ENCODE peak calls at places on chromosomes 11 and 22, in six cellular contexts. One of them, this sample, is unnamed.

GRCh38 chr11:35622070-35622469 is 3.8 kb downstream of the FJX1 start:
- DNase-seq in transverse colon: no peak
- DNase-seq in K562: no peak
- DNase-seq in prostate gland: peak; percentile 53
- DNase-seq in spleen: no peak
- DNase-seq in stomach: no peak
- DNase-seq in this sample: peak; percentile 50

GRCh38 chr22:40939202-40939601 is 12.0 kb upstream of the RBX1 start:
- DNase-seq in stomach: no peak
- DNase-seq in K562: no peak
- DNase-seq in spleen: no peak
- DNase-seq in transverse colon: no peak
- DNase-seq in prostate gland: no peak
- DNase-seq in this sample: no peak

GRCh38 chr22:49599691-49600451 is 227.8 kb downstream of the BRD1 start:
- DNase-seq in K562: no peak
- DNase-seq in stomach: no peak
- DNase-seq in prostate gland: no peak
- DNase-seq in spleen: peak; percentile 64
- DNase-seq in transverse colon: no peak
- DNase-seq in this sample: no peak

GRCh38 chr22:49753961-49754673 is 73.6 kb downstream of the BRD1 start:
- DNase-seq in stomach: no peak
- DNase-seq in prostate gland: no peak
- DNase-seq in K562: no peak
- DNase-seq in transverse colon: no peak
- DNase-seq in spleen: no peak
- DNase-seq in this sample: no peak

GRCh38 chr11:45332486-45332934 is 46.4 kb upstream of the SYT13 start:
- DNase-seq in prostate gland: no peak
- DNase-seq in K562: peak; percentile 77
- DNase-seq in spleen: no peak
- DNase-seq in transverse colon: peak; percentile 42
- DNase-seq in stomach: peak; percentile 45
- DNase-seq in this sample: peak; percentile 58

GRCh38 chr11:1151366-1152315 is 6.1 kb upstream of the MUC5AC start:
- DNase-seq in stomach: no peak
- DNase-seq in K562: no peak
- DNase-seq in prostate gland: no peak
- DNase-seq in transverse colon: peak; percentile 6
- DNase-seq in spleen: peak; percentile 64
- DNase-seq in this sample: no peak

GRCh38 chr11:33001281-33001680 is 14.4 kb upstream of the DEPDC7 start:
- DNase-seq in transverse colon: no peak
- DNase-seq in spleen: no peak
- DNase-seq in prostate gland: no peak
- DNase-seq in stomach: no peak
- DNase-seq in K562: no peak
- DNase-seq in this sample: no peak

GRCh38 chr11:126212089-126212660 is 593 bp downstream of the FAM118B start:
- DNase-seq in prostate gland: no peak
- DNase-seq in K562: no peak
- DNase-seq in stomach: no peak
- DNase-seq in transverse colon: no peak
- DNase-seq in spleen: no peak
- DNase-seq in this sample: no peak

GRCh38 chr11:119551726-119552510 is 128.9 kb upstream of the THY1 start:
- DNase-seq in K562: no peak
- DNase-seq in transverse colon: no peak
- DNase-seq in stomach: no peak
- DNase-seq in spleen: no peak
- DNase-seq in prostate gland: no peak
- DNase-seq in this sample: peak; percentile 12

GRCh38 chr11:4991066-4991465 is 3.6 kb upstream of the OR51L1 start:
- DNase-seq in spleen: no peak
- DNase-seq in K562: peak; percentile 10
- DNase-seq in transverse colon: no peak
- DNase-seq in prostate gland: no peak
- DNase-seq in stomach: no peak
- DNase-seq in this sample: no peak

GRCh38 chr22:44341431-44342346 is 28.9 kb upstream of the SHISAL1 start:
- DNase-seq in K562: no peak
- DNase-seq in stomach: peak; percentile 79
- DNase-seq in transverse colon: peak; percentile 16
- DNase-seq in spleen: no peak
- DNase-seq in prostate gland: peak; percentile 26
- DNase-seq in this sample: no peak

GRCh38 chr22:37681001-37681424 is 5.1 kb upstream of the NOL12 start:
- DNase-seq in spleen: no peak
- DNase-seq in stomach: no peak
- DNase-seq in K562: no peak
- DNase-seq in prostate gland: no peak
- DNase-seq in transverse colon: no peak
- DNase-seq in this sample: no peak

GRCh38 chr22:20788627-20789344 is 14.9 kb downstream of the SERPIND1 start:
- DNase-seq in spleen: no peak
- DNase-seq in K562: no peak
- DNase-seq in stomach: no peak
- DNase-seq in transverse colon: no peak
- DNase-seq in prostate gland: no peak
- DNase-seq in this sample: no peak

GRCh38 chr11:111748035-111748804 is 18.0 kb downstream of the PPP2R1B start:
- DNase-seq in prostate gland: no peak
- DNase-seq in spleen: no peak
- DNase-seq in transverse colon: no peak
- DNase-seq in stomach: no peak
- DNase-seq in K562: no peak
- DNase-seq in this sample: no peak

GRCh38 chr11:133234883-133235282 is 297.4 kb downstream of the OPCML start:
- DNase-seq in stomach: no peak
- DNase-seq in spleen: no peak
- DNase-seq in prostate gland: no peak
- DNase-seq in K562: no peak
- DNase-seq in transverse colon: no peak
- DNase-seq in this sample: no peak

GRCh38 chr22:31241200-31241599 is 29.1 kb downstream of the LIMK2 start:
- DNase-seq in K562: peak; percentile 25
- DNase-seq in transverse colon: no peak
- DNase-seq in stomach: no peak
- DNase-seq in spleen: no peak
- DNase-seq in prostate gland: no peak
- DNase-seq in this sample: peak; percentile 36

GRCh38 chr11:37630866-37631265 is 1032.8 kb upstream of the RAG2 start:
- DNase-seq in spleen: no peak
- DNase-seq in K562: no peak
- DNase-seq in stomach: no peak
- DNase-seq in transverse colon: no peak
- DNase-seq in prostate gland: no peak
- DNase-seq in this sample: no peak

GRCh38 chr11:118057424-118058145 is 19.3 kb upstream of the TMPRSS4 start:
- DNase-seq in prostate gland: no peak
- DNase-seq in stomach: no peak
- DNase-seq in K562: no peak
- DNase-seq in transverse colon: peak; percentile 5
- DNase-seq in spleen: no peak
- DNase-seq in this sample: no peak

GRCh38 chr11:108538022-108538424 is 39.8 kb upstream of the POGLUT3 start:
- DNase-seq in prostate gland: peak; percentile 49
- DNase-seq in stomach: peak; percentile 63
- DNase-seq in transverse colon: peak; percentile 66
- DNase-seq in K562: no peak
- DNase-seq in spleen: no peak
- DNase-seq in this sample: no peak

GRCh38 chr11:59754494-59754858 is 700 bp upstream of the STX3 start:
- DNase-seq in stomach: no peak
- DNase-seq in K562: no peak
- DNase-seq in transverse colon: peak; percentile 46
- DNase-seq in spleen: peak; percentile 85
- DNase-seq in prostate gland: peak; percentile 7
- DNase-seq in this sample: no peak

GRCh38 chr11:109960831-109961230 is 132.4 kb upstream of the ZC3H12C start:
- DNase-seq in K562: no peak
- DNase-seq in stomach: no peak
- DNase-seq in prostate gland: no peak
- DNase-seq in transverse colon: peak; percentile 16
- DNase-seq in spleen: no peak
- DNase-seq in this sample: no peak

GRCh38 chr11:17608830-17609229 is 61.8 kb downstream of the OTOG start:
- DNase-seq in stomach: no peak
- DNase-seq in prostate gland: no peak
- DNase-seq in transverse colon: no peak
- DNase-seq in spleen: no peak
- DNase-seq in K562: no peak
- DNase-seq in this sample: no peak

GRCh38 chr11:132054822-132055221 is 684.4 kb downstream of the NTM start:
- DNase-seq in stomach: no peak
- DNase-seq in transverse colon: no peak
- DNase-seq in prostate gland: no peak
- DNase-seq in K562: no peak
- DNase-seq in spleen: no peak
- DNase-seq in this sample: peak; percentile 52

GRCh38 chr11:44837650-44838049 is 110.9 kb downstream of the TSPAN18 start:
- DNase-seq in stomach: no peak
- DNase-seq in K562: no peak
- DNase-seq in transverse colon: no peak
- DNase-seq in prostate gland: no peak
- DNase-seq in spleen: no peak
- DNase-seq in this sample: no peak

DNA sequence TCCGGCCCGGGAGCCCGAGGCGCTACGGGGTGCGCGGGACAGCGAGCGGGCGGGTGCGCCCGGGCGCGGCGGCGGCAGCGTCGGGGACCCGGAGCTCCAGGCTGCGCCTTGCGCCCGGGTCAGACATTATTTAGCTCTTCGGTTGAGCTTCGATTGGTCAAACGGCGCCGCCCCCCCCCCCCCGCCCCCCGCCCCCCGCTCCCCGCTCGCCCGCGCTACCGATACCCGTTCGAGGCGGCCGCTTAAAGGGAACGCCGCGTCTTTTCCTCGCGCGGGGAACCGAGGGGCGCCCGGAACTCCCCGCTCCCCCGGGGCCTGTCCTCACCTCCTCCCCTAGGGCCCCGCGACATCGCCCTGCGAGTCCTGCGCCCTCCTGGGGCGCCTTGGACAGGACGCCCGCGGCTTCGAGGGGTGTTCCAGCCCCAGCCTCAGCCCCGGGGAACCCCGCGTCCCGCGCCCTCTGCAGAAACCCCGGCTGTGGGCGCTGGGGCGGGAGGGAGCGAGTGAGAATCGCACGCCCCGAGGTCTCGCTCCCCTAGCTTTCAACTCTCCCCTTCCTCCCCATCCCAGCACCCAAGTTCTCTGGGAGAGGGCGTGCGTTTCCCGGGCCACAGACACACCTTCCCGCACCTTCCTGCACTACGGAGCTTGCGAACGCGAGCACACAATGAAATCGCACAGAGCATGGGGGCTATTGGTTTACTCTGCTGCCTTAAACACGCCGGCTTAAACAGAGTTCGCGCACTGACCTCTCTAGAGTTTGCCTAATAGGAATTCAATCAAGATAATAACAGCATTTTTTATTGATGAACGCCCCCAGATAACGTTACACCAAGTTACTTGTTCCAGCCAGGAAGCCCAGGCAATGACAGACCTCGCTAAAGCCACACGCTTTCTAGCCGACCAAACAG is at the start of gene BDNF:
- DNase-seq in stomach: no peak
- DNase-seq in K562: no peak
- DNase-seq in spleen: no peak
- DNase-seq in transverse colon: peak; percentile 9
- DNase-seq in prostate gland: no peak
- DNase-seq in this sample: peak; percentile 51
- TF ChIP-seq POLR2A in stomach: no peak
- TF ChIP-seq POLR2A in K562: no peak
- TF ChIP-seq POLR2A in spleen: no peak
- TF ChIP-seq POLR2A in transverse colon: no peak
- TF ChIP-seq POLR2A in prostate gland: no peak
- TF ChIP-seq POLR2A in this sample: peak; percentile 76

DNA sequence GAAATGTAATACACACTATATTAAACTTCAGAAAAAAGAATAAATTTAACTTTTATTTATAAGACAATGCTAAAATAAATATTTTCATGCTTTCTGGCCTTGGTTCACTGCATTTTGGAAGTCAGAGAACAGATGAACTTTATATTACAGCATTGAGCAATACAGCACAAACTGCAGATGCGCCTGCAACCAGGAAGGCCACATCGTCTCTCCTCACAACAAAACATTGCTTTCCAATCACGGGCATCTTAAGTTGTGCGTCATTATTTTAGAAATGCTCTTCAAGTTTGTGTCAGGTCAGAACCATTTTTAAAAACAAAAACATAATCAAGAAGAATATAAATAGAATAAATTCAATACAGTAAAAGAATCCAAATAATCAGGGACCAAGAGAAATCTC is 89.3 kb upstream of the CEP126 start:
- DNase-seq in prostate gland: no peak
- DNase-seq in stomach: no peak
- DNase-seq in K562: no peak
- DNase-seq in transverse colon: no peak
- DNase-seq in spleen: no peak
- DNase-seq in this sample: no peak
- TF ChIP-seq POLR2A in prostate gland: no peak
- TF ChIP-seq POLR2A in stomach: no peak
- TF ChIP-seq POLR2A in K562: no peak
- TF ChIP-seq POLR2A in transverse colon: no peak
- TF ChIP-seq POLR2A in spleen: no peak
- TF ChIP-seq POLR2A in this sample: no peak

GRCh38 chr11:64084146-64084961 is 48.6 kb downstream of the FLRT1 start:
- DNase-seq in transverse colon: no peak
- DNase-seq in spleen: no peak
- DNase-seq in prostate gland: no peak
- DNase-seq in K562: no peak
- DNase-seq in stomach: no peak
- DNase-seq in this sample: no peak
- TF ChIP-seq POLR2A in transverse colon: no peak
- TF ChIP-seq POLR2A in spleen: no peak
- TF ChIP-seq POLR2A in prostate gland: no peak
- TF ChIP-seq POLR2A in K562: no peak
- TF ChIP-seq POLR2A in stomach: no peak
- TF ChIP-seq POLR2A in this sample: no peak

GRCh38 chr11:129285387-129285786 is 90.3 kb upstream of the BARX2 start:
- DNase-seq in prostate gland: no peak
- DNase-seq in K562: no peak
- DNase-seq in spleen: no peak
- DNase-seq in stomach: no peak
- DNase-seq in transverse colon: no peak
- DNase-seq in this sample: no peak

GRCh38 chr11:129290966-129291365 is 84.7 kb upstream of the BARX2 start:
- DNase-seq in spleen: no peak
- DNase-seq in transverse colon: no peak
- DNase-seq in stomach: no peak
- DNase-seq in prostate gland: no peak
- DNase-seq in K562: no peak
- DNase-seq in this sample: no peak

GRCh38 chr11:129286813-129287212 is 88.8 kb upstream of the BARX2 start:
- DNase-seq in spleen: no peak
- DNase-seq in K562: no peak
- DNase-seq in stomach: no peak
- DNase-seq in prostate gland: no peak
- DNase-seq in transverse colon: no peak
- DNase-seq in this sample: no peak

GRCh38 chr11:129289350-129290040 is 86.2 kb upstream of the BARX2 start:
- DNase-seq in stomach: no peak
- DNase-seq in spleen: no peak
- DNase-seq in prostate gland: no peak
- DNase-seq in transverse colon: no peak
- DNase-seq in K562: no peak
- DNase-seq in this sample: no peak

GRCh38 chr11:129287920-129288319 is 87.7 kb upstream of the BARX2 start:
- DNase-seq in prostate gland: no peak
- DNase-seq in transverse colon: no peak
- DNase-seq in stomach: no peak
- DNase-seq in K562: no peak
- DNase-seq in spleen: no peak
- DNase-seq in this sample: no peak
- TF ChIP-seq POLR2A in prostate gland: no peak
- TF ChIP-seq POLR2A in transverse colon: no peak
- TF ChIP-seq POLR2A in stomach: no peak
- TF ChIP-seq POLR2A in K562: no peak
- TF ChIP-seq POLR2A in spleen: no peak
- TF ChIP-seq POLR2A in this sample: no peak